ENCODE peak calls at places on chromosomes 6 and 20, in six cellular contexts. One of them, this sample, is unnamed.

GRCh38 chr6:151475653-151476523 is 17.9 kb upstream of the CCDC170 start:
- DNase-seq in NCI-H1092: no peak
- DNase-seq in H4: peak; percentile 9
- DNase-seq in cardiac muscle cell: peak; percentile 66
- DNase-seq in choroid plexus epithelial cell: peak; percentile 74
- DNase-seq in adipocyte: peak; percentile 85
- DNase-seq in this sample: peak; percentile 52

GRCh38 chr20:54980321-54980960 is 505.0 kb downstream of the DOK5 start:
- DNase-seq in choroid plexus epithelial cell: peak; percentile 0
- DNase-seq in cardiac muscle cell: peak; percentile 28
- DNase-seq in H4: peak; percentile 39
- DNase-seq in adipocyte: peak; percentile 9
- DNase-seq in NCI-H1092: no peak
- DNase-seq in this sample: no peak

GRCh38 chr20:3000852-3001523 is 42.4 kb upstream of the GNRH2 start:
- DNase-seq in choroid plexus epithelial cell: peak; percentile 81
- DNase-seq in H4: peak; percentile 21
- DNase-seq in cardiac muscle cell: peak; percentile 37
- DNase-seq in NCI-H1092: peak; percentile 6
- DNase-seq in adipocyte: peak; percentile 7
- DNase-seq in this sample: peak; percentile 69

GRCh38 chr6:98832282-98833100 is 1.9 kb upstream of the POU3F2 start:
- DNase-seq in adipocyte: peak; percentile 54
- DNase-seq in NCI-H1092: peak; percentile 10
- DNase-seq in H4: no peak
- DNase-seq in cardiac muscle cell: peak; percentile 27
- DNase-seq in choroid plexus epithelial cell: peak; percentile 47
- DNase-seq in this sample: peak; percentile 64

GRCh38 chr20:46222521-46223007 is 85.7 kb downstream of the CDH22 start:
- DNase-seq in choroid plexus epithelial cell: peak; percentile 21
- DNase-seq in adipocyte: no peak
- DNase-seq in H4: no peak
- DNase-seq in NCI-H1092: no peak
- DNase-seq in cardiac muscle cell: peak; percentile 87
- DNase-seq in this sample: no peak

GRCh38 chr20:48921168-48921882 is at the start of gene ARFGEF2:
- DNase-seq in NCI-H1092: peak; percentile 92
- DNase-seq in choroid plexus epithelial cell: peak; percentile 93
- DNase-seq in H4: peak; percentile 86
- DNase-seq in cardiac muscle cell: peak; percentile 97
- DNase-seq in adipocyte: peak; percentile 98
- DNase-seq in this sample: peak; percentile 84

GRCh38 chr6:134984821-134985220 is 34.9 kb upstream of the ALDH8A1 start:
- DNase-seq in NCI-H1092: no peak
- DNase-seq in cardiac muscle cell: no peak
- DNase-seq in choroid plexus epithelial cell: peak; percentile 56
- DNase-seq in H4: peak; percentile 54
- DNase-seq in adipocyte: peak; percentile 26
- DNase-seq in this sample: peak; percentile 40

GRCh38 chr6:147285087-147285855 is 81.1 kb downstream of the STXBP5 start:
- DNase-seq in H4: peak; percentile 10
- DNase-seq in cardiac muscle cell: peak; percentile 50
- DNase-seq in NCI-H1092: no peak
- DNase-seq in adipocyte: peak; percentile 75
- DNase-seq in choroid plexus epithelial cell: peak; percentile 83
- DNase-seq in this sample: peak; percentile 64

GRCh38 chr20:45921618-45922189 is 9.7 kb upstream of the PLTP start:
- DNase-seq in adipocyte: no peak
- DNase-seq in H4: no peak
- DNase-seq in cardiac muscle cell: no peak
- DNase-seq in choroid plexus epithelial cell: no peak
- DNase-seq in NCI-H1092: no peak
- DNase-seq in this sample: no peak

GRCh38 chr6:111874030-111874425 is 776 bp upstream of the FYN start:
- DNase-seq in NCI-H1092: no peak
- DNase-seq in choroid plexus epithelial cell: peak; percentile 30
- DNase-seq in adipocyte: peak; percentile 58
- DNase-seq in H4: no peak
- DNase-seq in cardiac muscle cell: no peak
- DNase-seq in this sample: peak; percentile 13

GRCh38 chr20:51542033-51542893 is at the start of gene NFATC2:
- DNase-seq in adipocyte: no peak
- DNase-seq in cardiac muscle cell: peak; percentile 80
- DNase-seq in H4: no peak
- DNase-seq in NCI-H1092: peak; percentile 28
- DNase-seq in choroid plexus epithelial cell: no peak
- DNase-seq in this sample: no peak

GRCh38 chr6:169839898-169840631 is 88.6 kb downstream of the ERMARD start:
- DNase-seq in adipocyte: no peak
- DNase-seq in NCI-H1092: no peak
- DNase-seq in choroid plexus epithelial cell: no peak
- DNase-seq in cardiac muscle cell: no peak
- DNase-seq in H4: no peak
- DNase-seq in this sample: no peak

GRCh38 chr6:40328376-40328987 is 258.7 kb downstream of the LRFN2 start:
- DNase-seq in choroid plexus epithelial cell: no peak
- DNase-seq in adipocyte: no peak
- DNase-seq in cardiac muscle cell: peak; percentile 60
- DNase-seq in NCI-H1092: peak; percentile 33
- DNase-seq in H4: peak; percentile 23
- DNase-seq in this sample: no peak

GRCh38 chr6:26571592-26572296 is 25.0 kb upstream of the ABT1 start:
- DNase-seq in NCI-H1092: peak; percentile 71
- DNase-seq in H4: peak; percentile 89
- DNase-seq in choroid plexus epithelial cell: peak; percentile 87
- DNase-seq in adipocyte: peak; percentile 92
- DNase-seq in cardiac muscle cell: peak; percentile 72
- DNase-seq in this sample: peak; percentile 85